ENCODE peak calls at places on chromosome 10, in seven cellular contexts. H is foreskin melanocyte, F is amygdala, B is stomach, W is iris pigment epithelial cell, Y is C1 segment of cervical spinal cord, I is RPMI7951. J is an unnamed sample.
A peak's percentile ranks its signal among the peaks of the same experiment; 100 is the strongest.

GRCh38 chr10:80702143-80702542 is 164.4 kb downstream of the SH2D4B start:
- DNase-seq in H (no peak), W (no peak), Y (no peak), F (no peak), I (no peak), B (no peak), J (no peak)

GRCh38 chr10:127243490-127244272 is 47.3 kb upstream of the INSYN2A start:
- DNase-seq in W (peak; percentile 53), Y (no peak), I (peak; percentile 24), F (no peak), B (peak; percentile 34), H (peak; percentile 24), J (peak; percentile 24)

GRCh38 chr10:70158113-70158512 is 11.6 kb upstream of the TYSND1 start:
- DNase-seq in Y (no peak), B (no peak), H (no peak), F (no peak), W (no peak), I (no peak), J (no peak)

GRCh38 chr10:100612601-100613595 is 77.2 kb downstream of the HIF1AN start:
- DNase-seq in F (no peak), Y (no peak), H (no peak), I (no peak), W (no peak), B (no peak), J (no peak)

GRCh38 chr10:93711891-93712290 is 9.5 kb upstream of the FRA10AC1 start:
- DNase-seq in H (no peak), I (peak; percentile 20), F (no peak), W (no peak), Y (no peak), B (no peak), J (peak; percentile 28)

GRCh38 chr10:101221479-101222246 is 7.6 kb downstream of the LBX1 start:
- DNase-seq in F (no peak), I (no peak), W (no peak), B (no peak), H (no peak), Y (no peak), J (no peak)

GRCh38 chr10:69180525-69181204 is 631 bp downstream of the SUPV3L1 start:
- DNase-seq in B (no peak), F (no peak), H (no peak), W (peak; percentile 37), Y (no peak), I (peak; percentile 4), J (peak; percentile 20)

GRCh38 chr10:130910848-130911247 is 400.7 kb downstream of the TCERG1L start:
- DNase-seq in B (no peak), H (no peak), I (no peak), Y (no peak), F (no peak), W (no peak), J (no peak)

GRCh38 chr10:93180402-93181040 is 106.8 kb downstream of the CYP26A1 start:
- DNase-seq in I (peak; percentile 90), Y (no peak), F (no peak), W (peak; percentile 36), H (peak; percentile 38), B (no peak), J (peak; percentile 75)

GRCh38 chr10:17652585-17652984 is 8.6 kb downstream of the STAM start:
- DNase-seq in W (peak; percentile 46), I (no peak), F (no peak), H (no peak), B (no peak), Y (no peak), J (peak; percentile 37)

GRCh38 chr10:79142522-79143309 is 74.0 kb downstream of the ZMIZ1 start:
- DNase-seq in B (no peak), H (no peak), Y (no peak), I (no peak), W (no peak), F (no peak), J (no peak)

GRCh38 chr10:69438531-69439349 is 12.5 kb upstream of the TSPAN15 start:
- DNase-seq in I (peak; percentile 80), H (no peak), B (peak; percentile 48), W (peak; percentile 47), Y (no peak), F (no peak), J (peak; percentile 88)

GRCh38 chr10:45550903-45551302 is 121.7 kb downstream of the ZFAND4 start:
- DNase-seq in W (peak; percentile 3), Y (no peak), F (no peak), H (no peak), B (no peak), I (no peak), J (no peak)

GRCh38 chr10:77104459-77104980 is 533.1 kb downstream of the KCNMA1 start:
- DNase-seq in Y (no peak), F (no peak), W (peak; percentile 68), B (no peak), I (peak; percentile 97), H (no peak), J (peak; percentile 96)

GRCh38 chr10:521844-522243 is 167.6 kb downstream of the DIP2C start:
- DNase-seq in B (no peak), I (no peak), W (no peak), F (peak; percentile 38), H (no peak), Y (peak; percentile 41), J (no peak)

GRCh38 chr10:68559872-68560200 is 301 bp upstream of the TET1 start:
- DNase-seq in Y (no peak), B (no peak), I (no peak), F (no peak), H (no peak), W (no peak), J (no peak)

GRCh38 chr10:104300736-104301292 is 31.8 kb downstream of the GSTO2 start:
- DNase-seq in F (peak; percentile 18), H (peak; percentile 80), W (peak; percentile 94), B (peak; percentile 72), Y (no peak), I (peak; percentile 98), J (peak; percentile 97)

GRCh38 chr10:124176309-124177179 is 83.1 kb upstream of the CHST15 start:
- DNase-seq in B (no peak), W (peak; percentile 73), F (no peak), Y (no peak), H (no peak), I (no peak), J (no peak)

GRCh38 chr10:32141018-32141807 is 85.0 kb upstream of the KIF5B start:
- DNase-seq in Y (no peak), H (no peak), F (no peak), I (no peak), W (peak; percentile 31), B (peak; percentile 33), J (no peak)

GRCh38 chr10:91980319-91980718 is 56.7 kb downstream of the BTAF1 start:
- DNase-seq in F (no peak), I (no peak), H (no peak), Y (no peak), W (no peak), B (no peak), J (no peak)

GRCh38 chr10:98582363-98582762 is 135.6 kb upstream of the HPS1 start:
- DNase-seq in F (no peak), H (no peak), W (no peak), Y (no peak), B (no peak), I (no peak), J (no peak)

GRCh38 chr10:130929422-130930325 is 381.8 kb downstream of the TCERG1L start:
- DNase-seq in Y (no peak), I (no peak), H (no peak), B (no peak), F (no peak), W (no peak), J (no peak)

GRCh38 chr10:96017227-96017687 is 26.1 kb upstream of the CCNJ start:
- DNase-seq in H (peak; percentile 62), W (peak; percentile 50), I (peak; percentile 46), Y (no peak), B (no peak), F (no peak), J (peak; percentile 50)

GRCh38 chr10:63608511-63608910 is 87.3 kb downstream of the REEP3 start:
- DNase-seq in B (no peak), Y (no peak), W (no peak), F (no peak), I (no peak), H (no peak), J (no peak)

GRCh38 chr10:37856881-37857286 is 526 bp downstream of the ZNF248 start:
- DNase-seq in I (peak; percentile 15), H (no peak), F (no peak), W (no peak), Y (no peak), B (peak; percentile 27), J (peak; percentile 23)

GRCh38 chr10:50470798-50471582 is 152.8 kb downstream of the SGMS1 start:
- DNase-seq in F (no peak), Y (no peak), H (no peak), B (no peak), W (no peak), I (peak; percentile 72), J (peak; percentile 49)

GRCh38 chr10:129417164-129417563 is 49.9 kb upstream of the MGMT start:
- DNase-seq in H (no peak), B (no peak), W (peak; percentile 0), I (peak; percentile 31), F (no peak), Y (no peak), J (peak; percentile 41)

GRCh38 chr10:7085147-7085912 is 325.5 kb downstream of the SFMBT2 start:
- DNase-seq in B (no peak), W (no peak), I (no peak), H (no peak), F (no peak), Y (no peak), J (no peak)

GRCh38 chr10:16440396-16441105 is 3.7 kb downstream of the PTER start:
- DNase-seq in H (no peak), W (peak; percentile 75), Y (no peak), F (no peak), B (peak; percentile 56), I (peak; percentile 27), J (peak; percentile 6)

GRCh38 chr10:88113232-88113631 is 249.8 kb downstream of the PTEN start:
- DNase-seq in Y (no peak), F (no peak), B (no peak), H (no peak), W (no peak), I (no peak), J (no peak)

GRCh38 chr10:70571236-70571635 is 31.3 kb downstream of the PRF1 start:
- DNase-seq in I (no peak), Y (no peak), F (no peak), H (no peak), W (no peak), B (no peak), J (no peak)

J was measured in EL.